ENCODE peak calls at places on chromosomes 12 and 14, in ten cellular contexts. J is NCI-H345; X is HEK293T; R is stimulated activated CD8-positive, alpha-beta memory T cell treated with anti-CD3 and anti-CD28 coated beads, Interleukin-15, amount 100 ng/mL, for 1 hour; M is occipital lobe; F is stimulated activated CD4-positive, alpha-beta T cell treated with anti-CD3 and anti-CD28 coated beads, Interleukin-2, amount 100 ng/mL, for 48 hours; S is left cardiac atrium; E is CD4-positive, CD25-positive, alpha-beta regulatory T cell; K is activated T-cell treated with anti-CD3 and anti-CD28 coated beads, Interleukin-2, amount 50 U/mL, for 72 hours; O is SK-N-DZ. U is an unnamed sample.

GRCh38 chr12:79301181-79301580 is 389.6 kb downstream of the PAWR start:
- DNase-seq in J (no peak), X (no peak), R (no peak), M (no peak), F (no peak), S (no peak), E (no peak), K (no peak), O (no peak), U (no peak)

GRCh38 chr12:30613119-30613830 is 82.4 kb downstream of the IPO8 start:
- DNase-seq in J (no peak), X (no peak), R (no peak), M (no peak), F (no peak), S (no peak), E (no peak), K (no peak), O (no peak), U (no peak)

GRCh38 chr14:92122351-92122677 is 545 bp downstream of the CPSF2 start:
- DNase-seq in J (peak), X (no peak), R (no peak), M (peak), F (no peak), S (no peak), E (peak), K (peak), O (peak), U (no peak)

GRCh38 chr14:68249534-68250517 is 430.2 kb downstream of the RAD51B start:
- DNase-seq in J (no peak), X (no peak), R (no peak), M (no peak), F (no peak), S (no peak), E (no peak), K (no peak), O (no peak), U (no peak)

GRCh38 chr14:102568115-102568614 is 24.3 kb upstream of the RCOR1 start:
- DNase-seq in J (no peak), X (peak), R (peak), M (no peak), F (peak), S (no peak), E (peak), K (peak), O (no peak), U (no peak)

GRCh38 chr14:101496779-101497420 is 64.4 kb upstream of the DIO3 start:
- DNase-seq in J (no peak), X (no peak), R (no peak), M (no peak), F (no peak), S (peak), E (no peak), K (no peak), O (no peak), U (no peak)

GRCh38 chr14:86838363-86838762 is 1154.6 kb downstream of the GALC start:
- DNase-seq in J (no peak), X (no peak), R (no peak), M (no peak), F (no peak), S (no peak), E (no peak), K (peak), O (no peak), U (no peak)

GRCh38 chr14:75409425-75410205 is 18.2 kb upstream of the JDP2 start:
- DNase-seq in J (no peak), X (no peak), R (no peak), M (no peak), F (no peak), S (no peak), E (no peak), K (no peak), O (no peak), U (no peak)

GRCh38 chr14:80419339-80419738 is 208.0 kb upstream of the DIO2 start:
- DNase-seq in J (peak), X (no peak), R (no peak), M (no peak), F (no peak), S (no peak), E (no peak), K (no peak), O (no peak), U (no peak)

GRCh38 chr12:13472690-13473089 is 276.2 kb downstream of the EMP1 start:
- DNase-seq in J (no peak), X (no peak), R (no peak), M (no peak), F (no peak), S (no peak), E (peak), K (no peak), O (no peak), U (no peak)

GRCh38 chr14:31291210-31291609 is 83.6 kb upstream of the HECTD1 start:
- DNase-seq in J (no peak), X (no peak), R (no peak), M (no peak), F (no peak), S (no peak), E (no peak), K (no peak), O (no peak), U (no peak)

GRCh38 chr12:94186461-94187237 is 38.3 kb downstream of the PLXNC1 start:
- DNase-seq in J (no peak), X (no peak), R (no peak), M (peak), F (no peak), S (peak), E (no peak), K (no peak), O (peak), U (peak)

GRCh38 chr14:68526420-68527105 is 266.3 kb downstream of the ZFP36L1 start:
- DNase-seq in J (no peak), X (no peak), R (no peak), M (no peak), F (no peak), S (peak), E (no peak), K (no peak), O (no peak), U (no peak)

GRCh38 chr12:131253376-131254026 is 299.8 kb downstream of the ADGRD1 start:
- DNase-seq in J (no peak), X (no peak), R (no peak), M (no peak), F (no peak), S (no peak), E (no peak), K (no peak), O (no peak), U (no peak)

GRCh38 chr14:90676859-90677258 is 139.4 kb downstream of the TTC7B start:
- DNase-seq in J (no peak), X (no peak), R (no peak), M (no peak), F (no peak), S (no peak), E (no peak), K (no peak), O (no peak), U (no peak)

GRCh38 chr12:76374395-76375020 is 26.3 kb upstream of the BBS10 start:
- DNase-seq in J (no peak), X (no peak), R (no peak), M (no peak), F (no peak), S (no peak), E (no peak), K (no peak), O (no peak), U (no peak)

GRCh38 chr14:68131907-68132306 is 312.3 kb downstream of the RAD51B start:
- DNase-seq in J (no peak), X (no peak), R (no peak), M (no peak), F (no peak), S (no peak), E (no peak), K (no peak), O (no peak), U (no peak)

GRCh38 chr12:67853204-67853603 is 136.0 kb upstream of the IFNG-AS1 start:
- DNase-seq in J (no peak), X (no peak), R (no peak), M (no peak), F (no peak), S (no peak), E (no peak), K (no peak), O (no peak), U (no peak)

GRCh38 chr14:74299061-74299545 is 3.6 kb downstream of the ABCD4 start:
- DNase-seq in J (no peak), X (no peak), R (no peak), M (no peak), F (no peak), S (peak), E (peak), K (peak), O (no peak), U (no peak)

GRCh38 chr14:23024612-23025075 is 10.1 kb downstream of the PSMB5 start:
- DNase-seq in J (no peak), X (no peak), R (no peak), M (no peak), F (no peak), S (no peak), E (no peak), K (no peak), O (peak), U (no peak)

GRCh38 chr14:52430474-52430873 is 116.4 kb downstream of the PTGER2 start:
- DNase-seq in J (no peak), X (no peak), R (no peak), M (no peak), F (no peak), S (no peak), E (no peak), K (no peak), O (no peak), U (no peak)

GRCh38 chr14:100586520-100587247 is 533 bp downstream of the BEGAIN start:
- DNase-seq in J (peak), X (peak), R (no peak), M (no peak), F (peak), S (peak), E (no peak), K (peak), O (no peak), U (no peak)

GRCh38 chr12:109781668-109782321 is 51.4 kb downstream of the TRPV4 start:
- DNase-seq in J (no peak), X (no peak), R (no peak), M (no peak), F (no peak), S (no peak), E (no peak), K (no peak), O (no peak), U (no peak)

GRCh38 chr12:128660532-128661215 is 163.1 kb downstream of the SLC15A4 start:
- DNase-seq in J (no peak), X (no peak), R (no peak), M (no peak), F (no peak), S (no peak), E (no peak), K (no peak), O (no peak), U (no peak)

GRCh38 chr14:74906923-74907620 is 16.0 kb downstream of the RPS6KL1 start:
- DNase-seq in J (no peak), X (no peak), R (no peak), M (no peak), F (no peak), S (no peak), E (peak), K (no peak), O (no peak), U (no peak)

GRCh38 chr12:52749827-52750226 is 27.3 kb downstream of the KRT76 start:
- DNase-seq in J (no peak), X (no peak), R (no peak), M (no peak), F (no peak), S (no peak), E (no peak), K (no peak), O (no peak), U (no peak)

U was measured in progenitor cell of endocrine pancreas.